ENCODE peak calls at places on chromosomes 11 and 22, in ten cellular contexts. Q is right lobe of liver; V is T-helper 17 cell; D is neural crest cell; G is stimulated activated CD4-positive, alpha-beta T cell treated with anti-CD3 and anti-CD28 coated beads, Interleukin-4, amount 100 ng/mL, for 48 hours; J is AG04450; K is RKO; P is stromal cell of bone marrow; L is stimulated activated naive CD4-positive, alpha-beta T cell treated with Interleukin-2 at 50 U/mL for 16 hours; B is tibial artery. X is an unnamed sample.

GRCh38 chr11:10561043-10561818 is 7.2 kb downstream of the LYVE1 start:
- DNase-seq in D (no peak), Q (no peak), G (no peak), L (no peak), V (no peak), K (no peak), B (no peak), J (no peak), P (no peak), X (no peak)

GRCh38 chr11:8237453-8237852 is 26.2 kb downstream of the LMO1 start:
- DNase-seq in D (no peak), K (no peak), G (no peak), Q (no peak), V (no peak), L (no peak), J (no peak), B (no peak), P (no peak), X (no peak)

GRCh38 chr11:10917802-10918201 is 59.9 kb upstream of the ZBED5 start:
- DNase-seq in V (no peak), D (no peak), G (no peak), J (no peak), K (no peak), B (no peak), L (no peak), P (no peak), Q (no peak), X (no peak)

GRCh38 chr11:67302571-67303131 is 679 bp upstream of the SSH3 start:
- DNase-seq in G (no peak), P (no peak), B (peak), L (no peak), Q (peak), J (no peak), D (no peak), K (no peak), V (no peak), X (no peak)

GRCh38 chr11:117528061-117528780 is 200.6 kb downstream of the CEP164 start:
- DNase-seq in G (no peak), B (no peak), L (no peak), Q (no peak), J (no peak), D (no peak), K (no peak), P (no peak), V (no peak), X (no peak)

GRCh38 chr11:20739004-20739612 is 69.7 kb downstream of the NELL1 start:
- DNase-seq in B (no peak), V (no peak), L (no peak), Q (no peak), D (no peak), G (no peak), K (no peak), J (no peak), P (no peak), X (no peak)

GRCh38 chr11:10540915-10541591 is at the start of gene RNF141:
- DNase-seq in D (peak), L (peak), V (peak), P (peak), J (peak), G (peak), Q (peak), K (peak), B (peak), X (peak)

GRCh38 chr22:19554834-19555404 is 30.7 kb upstream of the CLDN5 start:
- DNase-seq in Q (no peak), K (peak), B (no peak), L (no peak), G (no peak), P (no peak), J (no peak), V (no peak), D (no peak), X (no peak)

GRCh38 chr11:112650568-112650967 is 310.7 kb upstream of the NCAM1 start:
- DNase-seq in Q (no peak), P (no peak), G (no peak), L (no peak), B (no peak), J (no peak), D (no peak), V (no peak), K (no peak), X (no peak)

GRCh38 chr11:134331565-134332188 is at the start of gene GLB1L2:
- DNase-seq in J (no peak), B (peak), L (peak), V (peak), K (peak), G (peak), Q (peak), D (peak), P (no peak), X (no peak)

GRCh38 chr11:76269661-76270322 is 63.5 kb upstream of the WNT11 start:
- DNase-seq in J (no peak), P (no peak), K (no peak), G (no peak), Q (no peak), L (no peak), D (no peak), V (no peak), B (no peak), X (no peak)

X was measured in AG09309.